ENCODE peak calls at places on chromosomes 16 and 17, in seven cellular contexts. Q, J, N, W, H, F and C are unnamed samples.

GRCh38 chr17:61490540-61490975 is 38.3 kb downstream of the TBX4 start:
- DNase-seq in Q (no peak), J (no peak), N (no peak), W (no peak), H (no peak), F (no peak), C (no peak)

GRCh38 chr17:56222255-56222654 is 69.0 kb downstream of the ANKFN1 start:
- DNase-seq in Q (no peak), J (no peak), N (no peak), W (no peak), H (no peak), F (peak; percentile 8), C (no peak)

GRCh38 chr17:51256101-51256500 is 3.7 kb downstream of the MBTD1 start:
- DNase-seq in Q (no peak), J (no peak), N (no peak), W (no peak), H (no peak), F (no peak), C (no peak)

GRCh38 chr17:39340731-39341130 is 60.7 kb downstream of the FBXL20 start:
- DNase-seq in Q (no peak), J (no peak), N (no peak), W (no peak), H (no peak), F (no peak), C (no peak)

GRCh38 chr17:78557598-78558039 is 19.6 kb downstream of the DNAH17 start:
- DNase-seq in Q (no peak), J (no peak), N (no peak), W (no peak), H (no peak), F (peak; percentile 46), C (no peak)

GRCh38 chr17:4329838-4330237 is 36.6 kb downstream of the UBE2G1 start:
- DNase-seq in Q (no peak), J (no peak), N (no peak), W (no peak), H (no peak), F (peak; percentile 83), C (no peak)

GRCh38 chr17:75587718-75588545 is at the start of gene MYO15B:
- DNase-seq in Q (peak; percentile 89), J (no peak), N (peak; percentile 72), W (peak; percentile 87), H (peak; percentile 87), F (peak; percentile 42), C (peak; percentile 86)

GRCh38 chr17:65078441-65079160 is 22.1 kb upstream of the GNA13 start:
- DNase-seq in Q (no peak), J (no peak), N (no peak), W (no peak), H (no peak), F (peak; percentile 81), C (no peak)

GRCh38 chr16:55506083-55506482 is 2.8 kb upstream of the LPCAT2 start:
- DNase-seq in Q (no peak), J (no peak), N (no peak), W (no peak), H (no peak), F (no peak), C (no peak)

GRCh38 chr17:34841467-34841866 is 119.8 kb downstream of the CCT6B start:
- DNase-seq in Q (no peak), J (no peak), N (no peak), W (no peak), H (no peak), F (no peak), C (no peak)

GRCh38 chr16:79217375-79218011 is 383.0 kb downstream of the MAF start:
- DNase-seq in Q (no peak), J (no peak), N (no peak), W (peak; percentile 50), H (no peak), F (peak; percentile 49), C (peak; percentile 23)

GRCh38 chr17:4966844-4967538 is 626 bp downstream of the SPAG7 start:
- DNase-seq in Q (peak; percentile 97), J (peak; percentile 95), N (peak; percentile 98), W (no peak), H (peak; percentile 85), F (peak; percentile 100), C (peak; percentile 90)

GRCh38 chr17:18241229-18241871 is 15.9 kb downstream of the LLGL1 start:
- DNase-seq in Q (no peak), J (no peak), N (no peak), W (no peak), H (peak; percentile 59), F (no peak), C (no peak)

GRCh38 chr17:59361916-59362810 is 30.7 kb downstream of the YPEL2 start:
- DNase-seq in Q (no peak), J (no peak), N (no peak), W (peak; percentile 68), H (no peak), F (peak; percentile 90), C (peak; percentile 44)

GRCh38 chr16:80997139-80997798 is 9.4 kb downstream of the CMC2 start:
- DNase-seq in Q (no peak), J (no peak), N (no peak), W (no peak), H (no peak), F (no peak), C (no peak)

GRCh38 chr17:3510090-3510489 is 34.3 kb downstream of the ASPA start:
- DNase-seq in Q (no peak), J (no peak), N (no peak), W (no peak), H (no peak), F (no peak), C (no peak)

GRCh38 chr17:19329136-19329535 is 33.4 kb downstream of the B9D1 start:
- DNase-seq in Q (no peak), J (no peak), N (no peak), W (no peak), H (no peak), F (no peak), C (no peak)